ENCODE peak calls at places on chromosomes 4 and X, in ten cellular contexts. One of them, this sample, is unnamed.

GRCh38 chr4:150355404-150355803 is 226.5 kb upstream of the MAB21L2 start:
- DNase-seq in erythroblast: no peak
- DNase-seq in stimulated activated CD4-positive, alpha-beta T cell treated with anti-CD3 and anti-CD28 coated beads, TNF-alpha, amount 100 ng/mL, for 48 hours: no peak
- DNase-seq in fibroblast of mammary gland: no peak
- DNase-seq in nephron progenitor cell: no peak
- DNase-seq in activated CD8-positive, alpha-beta memory T cell treated with anti-CD3 and anti-CD28 coated beads for 4 hours: no peak
- DNase-seq in D341Med: no peak
- DNase-seq in activated CD8-positive, alpha-beta T cell treated with anti-CD3 and anti-CD28 coated beads for 36 hours: no peak
- DNase-seq in thoracic aorta: no peak
- DNase-seq in fibroblast of pulmonary artery: no peak
- DNase-seq in this sample: no peak

GRCh38 chr4:163273203-163273602 is 59.2 kb downstream of the NPY1R start:
- DNase-seq in stimulated activated CD4-positive, alpha-beta T cell treated with anti-CD3 and anti-CD28 coated beads, TNF-alpha, amount 100 ng/mL, for 48 hours: no peak
- DNase-seq in D341Med: no peak
- DNase-seq in fibroblast of mammary gland: no peak
- DNase-seq in erythroblast: no peak
- DNase-seq in nephron progenitor cell: no peak
- DNase-seq in thoracic aorta: no peak
- DNase-seq in fibroblast of pulmonary artery: no peak
- DNase-seq in activated CD8-positive, alpha-beta T cell treated with anti-CD3 and anti-CD28 coated beads for 36 hours: no peak
- DNase-seq in activated CD8-positive, alpha-beta memory T cell treated with anti-CD3 and anti-CD28 coated beads for 4 hours: no peak
- DNase-seq in this sample: no peak

GRCh38 chrX:30620980-30621716 is 32.1 kb upstream of the GK start:
- DNase-seq in thoracic aorta: no peak
- DNase-seq in stimulated activated CD4-positive, alpha-beta T cell treated with anti-CD3 and anti-CD28 coated beads, TNF-alpha, amount 100 ng/mL, for 48 hours: no peak
- DNase-seq in nephron progenitor cell: no peak
- DNase-seq in activated CD8-positive, alpha-beta memory T cell treated with anti-CD3 and anti-CD28 coated beads for 4 hours: no peak
- DNase-seq in erythroblast: peak
- DNase-seq in activated CD8-positive, alpha-beta T cell treated with anti-CD3 and anti-CD28 coated beads for 36 hours: no peak
- DNase-seq in fibroblast of pulmonary artery: peak
- DNase-seq in D341Med: no peak
- DNase-seq in fibroblast of mammary gland: peak
- DNase-seq in this sample: no peak

GRCh38 chr4:8648816-8649630 is 56.5 kb downstream of the CPZ start:
- DNase-seq in stimulated activated CD4-positive, alpha-beta T cell treated with anti-CD3 and anti-CD28 coated beads, TNF-alpha, amount 100 ng/mL, for 48 hours: no peak
- DNase-seq in thoracic aorta: no peak
- DNase-seq in fibroblast of mammary gland: no peak
- DNase-seq in erythroblast: no peak
- DNase-seq in fibroblast of pulmonary artery: no peak
- DNase-seq in nephron progenitor cell: no peak
- DNase-seq in D341Med: peak
- DNase-seq in activated CD8-positive, alpha-beta memory T cell treated with anti-CD3 and anti-CD28 coated beads for 4 hours: no peak
- DNase-seq in activated CD8-positive, alpha-beta T cell treated with anti-CD3 and anti-CD28 coated beads for 36 hours: no peak
- DNase-seq in this sample: peak

GRCh38 chr4:26839534-26839951 is 21.1 kb upstream of the STIM2 start:
- DNase-seq in nephron progenitor cell: no peak
- DNase-seq in stimulated activated CD4-positive, alpha-beta T cell treated with anti-CD3 and anti-CD28 coated beads, TNF-alpha, amount 100 ng/mL, for 48 hours: no peak
- DNase-seq in activated CD8-positive, alpha-beta memory T cell treated with anti-CD3 and anti-CD28 coated beads for 4 hours: no peak
- DNase-seq in thoracic aorta: no peak
- DNase-seq in fibroblast of pulmonary artery: peak
- DNase-seq in D341Med: peak
- DNase-seq in activated CD8-positive, alpha-beta T cell treated with anti-CD3 and anti-CD28 coated beads for 36 hours: no peak
- DNase-seq in erythroblast: no peak
- DNase-seq in fibroblast of mammary gland: peak
- DNase-seq in this sample: no peak

GRCh38 chr4:8917868-8918783 is 46.5 kb upstream of the HMX1 start:
- DNase-seq in fibroblast of pulmonary artery: peak
- DNase-seq in nephron progenitor cell: peak
- DNase-seq in stimulated activated CD4-positive, alpha-beta T cell treated with anti-CD3 and anti-CD28 coated beads, TNF-alpha, amount 100 ng/mL, for 48 hours: peak
- DNase-seq in D341Med: peak
- DNase-seq in activated CD8-positive, alpha-beta memory T cell treated with anti-CD3 and anti-CD28 coated beads for 4 hours: peak
- DNase-seq in erythroblast: peak
- DNase-seq in fibroblast of mammary gland: peak
- DNase-seq in activated CD8-positive, alpha-beta T cell treated with anti-CD3 and anti-CD28 coated beads for 36 hours: peak
- DNase-seq in thoracic aorta: no peak
- DNase-seq in this sample: peak

GRCh38 chr4:84529169-84529751 is 30.2 kb upstream of the NKX6-1 start:
- DNase-seq in nephron progenitor cell: peak
- DNase-seq in activated CD8-positive, alpha-beta T cell treated with anti-CD3 and anti-CD28 coated beads for 36 hours: no peak
- DNase-seq in fibroblast of pulmonary artery: peak
- DNase-seq in stimulated activated CD4-positive, alpha-beta T cell treated with anti-CD3 and anti-CD28 coated beads, TNF-alpha, amount 100 ng/mL, for 48 hours: no peak
- DNase-seq in thoracic aorta: no peak
- DNase-seq in D341Med: peak
- DNase-seq in erythroblast: peak
- DNase-seq in fibroblast of mammary gland: peak
- DNase-seq in activated CD8-positive, alpha-beta memory T cell treated with anti-CD3 and anti-CD28 coated beads for 4 hours: no peak
- DNase-seq in this sample: no peak

GRCh38 chr4:52641853-52642563 is 17.1 kb downstream of the USP46 start:
- DNase-seq in nephron progenitor cell: no peak
- DNase-seq in fibroblast of mammary gland: peak
- DNase-seq in erythroblast: no peak
- DNase-seq in stimulated activated CD4-positive, alpha-beta T cell treated with anti-CD3 and anti-CD28 coated beads, TNF-alpha, amount 100 ng/mL, for 48 hours: no peak
- DNase-seq in D341Med: no peak
- DNase-seq in activated CD8-positive, alpha-beta memory T cell treated with anti-CD3 and anti-CD28 coated beads for 4 hours: no peak
- DNase-seq in activated CD8-positive, alpha-beta T cell treated with anti-CD3 and anti-CD28 coated beads for 36 hours: no peak
- DNase-seq in fibroblast of pulmonary artery: peak
- DNase-seq in thoracic aorta: no peak
- DNase-seq in this sample: no peak

GRCh38 chr4:41146716-41147506 is 67.4 kb downstream of the APBB2 start:
- DNase-seq in thoracic aorta: no peak
- DNase-seq in activated CD8-positive, alpha-beta memory T cell treated with anti-CD3 and anti-CD28 coated beads for 4 hours: no peak
- DNase-seq in activated CD8-positive, alpha-beta T cell treated with anti-CD3 and anti-CD28 coated beads for 36 hours: no peak
- DNase-seq in stimulated activated CD4-positive, alpha-beta T cell treated with anti-CD3 and anti-CD28 coated beads, TNF-alpha, amount 100 ng/mL, for 48 hours: no peak
- DNase-seq in nephron progenitor cell: no peak
- DNase-seq in fibroblast of mammary gland: peak
- DNase-seq in D341Med: no peak
- DNase-seq in erythroblast: no peak
- DNase-seq in fibroblast of pulmonary artery: peak
- DNase-seq in this sample: no peak

GRCh38 chr4:56817840-56818491 is 3.5 kb downstream of the SPINK2 start:
- DNase-seq in activated CD8-positive, alpha-beta T cell treated with anti-CD3 and anti-CD28 coated beads for 36 hours: peak
- DNase-seq in fibroblast of mammary gland: no peak
- DNase-seq in nephron progenitor cell: no peak
- DNase-seq in D341Med: no peak
- DNase-seq in fibroblast of pulmonary artery: no peak
- DNase-seq in thoracic aorta: no peak
- DNase-seq in activated CD8-positive, alpha-beta memory T cell treated with anti-CD3 and anti-CD28 coated beads for 4 hours: no peak
- DNase-seq in erythroblast: no peak
- DNase-seq in stimulated activated CD4-positive, alpha-beta T cell treated with anti-CD3 and anti-CD28 coated beads, TNF-alpha, amount 100 ng/mL, for 48 hours: peak
- DNase-seq in this sample: no peak

GRCh38 chr4:66688674-66689073 is 856.6 kb downstream of the CENPC start:
- DNase-seq in activated CD8-positive, alpha-beta memory T cell treated with anti-CD3 and anti-CD28 coated beads for 4 hours: no peak
- DNase-seq in stimulated activated CD4-positive, alpha-beta T cell treated with anti-CD3 and anti-CD28 coated beads, TNF-alpha, amount 100 ng/mL, for 48 hours: no peak
- DNase-seq in D341Med: peak
- DNase-seq in fibroblast of pulmonary artery: peak
- DNase-seq in thoracic aorta: no peak
- DNase-seq in erythroblast: peak
- DNase-seq in fibroblast of mammary gland: peak
- DNase-seq in activated CD8-positive, alpha-beta T cell treated with anti-CD3 and anti-CD28 coated beads for 36 hours: no peak
- DNase-seq in nephron progenitor cell: no peak
- DNase-seq in this sample: no peak

GRCh38 chr4:40301592-40301991 is 33.5 kb upstream of the CHRNA9 start:
- DNase-seq in activated CD8-positive, alpha-beta memory T cell treated with anti-CD3 and anti-CD28 coated beads for 4 hours: no peak
- DNase-seq in erythroblast: no peak
- DNase-seq in D341Med: no peak
- DNase-seq in thoracic aorta: no peak
- DNase-seq in nephron progenitor cell: no peak
- DNase-seq in stimulated activated CD4-positive, alpha-beta T cell treated with anti-CD3 and anti-CD28 coated beads, TNF-alpha, amount 100 ng/mL, for 48 hours: no peak
- DNase-seq in fibroblast of pulmonary artery: no peak
- DNase-seq in fibroblast of mammary gland: no peak
- DNase-seq in activated CD8-positive, alpha-beta T cell treated with anti-CD3 and anti-CD28 coated beads for 36 hours: peak
- DNase-seq in this sample: peak

GRCh38 chr4:150106886-150107285 is 28.6 kb downstream of the DCLK2 start:
- DNase-seq in activated CD8-positive, alpha-beta memory T cell treated with anti-CD3 and anti-CD28 coated beads for 4 hours: no peak
- DNase-seq in fibroblast of mammary gland: no peak
- DNase-seq in stimulated activated CD4-positive, alpha-beta T cell treated with anti-CD3 and anti-CD28 coated beads, TNF-alpha, amount 100 ng/mL, for 48 hours: no peak
- DNase-seq in D341Med: no peak
- DNase-seq in erythroblast: no peak
- DNase-seq in nephron progenitor cell: no peak
- DNase-seq in thoracic aorta: no peak
- DNase-seq in activated CD8-positive, alpha-beta T cell treated with anti-CD3 and anti-CD28 coated beads for 36 hours: no peak
- DNase-seq in fibroblast of pulmonary artery: no peak
- DNase-seq in this sample: no peak

GRCh38 chr4:5708171-5708828 is at the start of gene EVC2:
- DNase-seq in erythroblast: no peak
- DNase-seq in thoracic aorta: no peak
- DNase-seq in nephron progenitor cell: peak
- DNase-seq in fibroblast of pulmonary artery: peak
- DNase-seq in activated CD8-positive, alpha-beta memory T cell treated with anti-CD3 and anti-CD28 coated beads for 4 hours: no peak
- DNase-seq in fibroblast of mammary gland: peak
- DNase-seq in activated CD8-positive, alpha-beta T cell treated with anti-CD3 and anti-CD28 coated beads for 36 hours: peak
- DNase-seq in D341Med: no peak
- DNase-seq in stimulated activated CD4-positive, alpha-beta T cell treated with anti-CD3 and anti-CD28 coated beads, TNF-alpha, amount 100 ng/mL, for 48 hours: no peak
- DNase-seq in this sample: peak

GRCh38 chrX:136662104-136662503 is 14.1 kb downstream of the CD40LG start:
- DNase-seq in activated CD8-positive, alpha-beta T cell treated with anti-CD3 and anti-CD28 coated beads for 36 hours: no peak
- DNase-seq in fibroblast of pulmonary artery: no peak
- DNase-seq in D341Med: no peak
- DNase-seq in thoracic aorta: no peak
- DNase-seq in fibroblast of mammary gland: no peak
- DNase-seq in nephron progenitor cell: no peak
- DNase-seq in activated CD8-positive, alpha-beta memory T cell treated with anti-CD3 and anti-CD28 coated beads for 4 hours: no peak
- DNase-seq in erythroblast: no peak
- DNase-seq in stimulated activated CD4-positive, alpha-beta T cell treated with anti-CD3 and anti-CD28 coated beads, TNF-alpha, amount 100 ng/mL, for 48 hours: no peak
- DNase-seq in this sample: no peak

GRCh38 chr4:67087897-67088296 is 457.4 kb downstream of the CENPC start:
- DNase-seq in thoracic aorta: no peak
- DNase-seq in activated CD8-positive, alpha-beta memory T cell treated with anti-CD3 and anti-CD28 coated beads for 4 hours: no peak
- DNase-seq in nephron progenitor cell: peak
- DNase-seq in erythroblast: peak
- DNase-seq in fibroblast of mammary gland: peak
- DNase-seq in fibroblast of pulmonary artery: peak
- DNase-seq in D341Med: peak
- DNase-seq in activated CD8-positive, alpha-beta T cell treated with anti-CD3 and anti-CD28 coated beads for 36 hours: peak
- DNase-seq in stimulated activated CD4-positive, alpha-beta T cell treated with anti-CD3 and anti-CD28 coated beads, TNF-alpha, amount 100 ng/mL, for 48 hours: peak
- DNase-seq in this sample: no peak

GRCh38 chr4:168757500-168757899 is 252.6 kb downstream of the CBR4 start:
- DNase-seq in thoracic aorta: no peak
- DNase-seq in fibroblast of pulmonary artery: no peak
- DNase-seq in activated CD8-positive, alpha-beta memory T cell treated with anti-CD3 and anti-CD28 coated beads for 4 hours: no peak
- DNase-seq in stimulated activated CD4-positive, alpha-beta T cell treated with anti-CD3 and anti-CD28 coated beads, TNF-alpha, amount 100 ng/mL, for 48 hours: no peak
- DNase-seq in D341Med: no peak
- DNase-seq in fibroblast of mammary gland: no peak
- DNase-seq in nephron progenitor cell: no peak
- DNase-seq in activated CD8-positive, alpha-beta T cell treated with anti-CD3 and anti-CD28 coated beads for 36 hours: no peak
- DNase-seq in erythroblast: no peak
- DNase-seq in this sample: no peak

GRCh38 chr4:1683371-1683902 is 676 bp downstream of the FAM53A start:
- DNase-seq in fibroblast of pulmonary artery: peak
- DNase-seq in nephron progenitor cell: no peak
- DNase-seq in fibroblast of mammary gland: peak
- DNase-seq in thoracic aorta: no peak
- DNase-seq in activated CD8-positive, alpha-beta T cell treated with anti-CD3 and anti-CD28 coated beads for 36 hours: peak
- DNase-seq in activated CD8-positive, alpha-beta memory T cell treated with anti-CD3 and anti-CD28 coated beads for 4 hours: no peak
- DNase-seq in erythroblast: peak
- DNase-seq in D341Med: no peak
- DNase-seq in stimulated activated CD4-positive, alpha-beta T cell treated with anti-CD3 and anti-CD28 coated beads, TNF-alpha, amount 100 ng/mL, for 48 hours: peak
- DNase-seq in this sample: peak

GRCh38 chrX:112768563-112768962 is 72.1 kb downstream of the AMOT start:
- DNase-seq in erythroblast: no peak
- DNase-seq in activated CD8-positive, alpha-beta T cell treated with anti-CD3 and anti-CD28 coated beads for 36 hours: no peak
- DNase-seq in D341Med: no peak
- DNase-seq in fibroblast of pulmonary artery: no peak
- DNase-seq in fibroblast of mammary gland: no peak
- DNase-seq in stimulated activated CD4-positive, alpha-beta T cell treated with anti-CD3 and anti-CD28 coated beads, TNF-alpha, amount 100 ng/mL, for 48 hours: no peak
- DNase-seq in activated CD8-positive, alpha-beta memory T cell treated with anti-CD3 and anti-CD28 coated beads for 4 hours: no peak
- DNase-seq in thoracic aorta: no peak
- DNase-seq in nephron progenitor cell: no peak
- DNase-seq in this sample: no peak

GRCh38 chr4:52199574-52200338 is 148.7 kb downstream of the SPATA18 start:
- DNase-seq in activated CD8-positive, alpha-beta T cell treated with anti-CD3 and anti-CD28 coated beads for 36 hours: no peak
- DNase-seq in fibroblast of pulmonary artery: peak
- DNase-seq in thoracic aorta: no peak
- DNase-seq in activated CD8-positive, alpha-beta memory T cell treated with anti-CD3 and anti-CD28 coated beads for 4 hours: no peak
- DNase-seq in erythroblast: no peak
- DNase-seq in stimulated activated CD4-positive, alpha-beta T cell treated with anti-CD3 and anti-CD28 coated beads, TNF-alpha, amount 100 ng/mL, for 48 hours: no peak
- DNase-seq in nephron progenitor cell: no peak
- DNase-seq in D341Med: no peak
- DNase-seq in fibroblast of mammary gland: peak
- DNase-seq in this sample: no peak

GRCh38 chr4:157075811-157076577 is at the start of gene GLRB:
- DNase-seq in activated CD8-positive, alpha-beta T cell treated with anti-CD3 and anti-CD28 coated beads for 36 hours: no peak
- DNase-seq in thoracic aorta: no peak
- DNase-seq in erythroblast: peak
- DNase-seq in fibroblast of mammary gland: no peak
- DNase-seq in stimulated activated CD4-positive, alpha-beta T cell treated with anti-CD3 and anti-CD28 coated beads, TNF-alpha, amount 100 ng/mL, for 48 hours: no peak
- DNase-seq in D341Med: peak
- DNase-seq in activated CD8-positive, alpha-beta memory T cell treated with anti-CD3 and anti-CD28 coated beads for 4 hours: no peak
- DNase-seq in nephron progenitor cell: peak
- DNase-seq in fibroblast of pulmonary artery: peak
- DNase-seq in this sample: peak

GRCh38 chrX:39935414-39936064 is 162.2 kb downstream of the BCOR start:
- DNase-seq in stimulated activated CD4-positive, alpha-beta T cell treated with anti-CD3 and anti-CD28 coated beads, TNF-alpha, amount 100 ng/mL, for 48 hours: no peak
- DNase-seq in fibroblast of mammary gland: no peak
- DNase-seq in erythroblast: no peak
- DNase-seq in thoracic aorta: no peak
- DNase-seq in D341Med: no peak
- DNase-seq in activated CD8-positive, alpha-beta T cell treated with anti-CD3 and anti-CD28 coated beads for 36 hours: no peak
- DNase-seq in nephron progenitor cell: no peak
- DNase-seq in activated CD8-positive, alpha-beta memory T cell treated with anti-CD3 and anti-CD28 coated beads for 4 hours: no peak
- DNase-seq in fibroblast of pulmonary artery: no peak
- DNase-seq in this sample: no peak

GRCh38 chrX:69412661-69413060 is 91.5 kb upstream of the NALF2 start:
- DNase-seq in erythroblast: no peak
- DNase-seq in fibroblast of mammary gland: no peak
- DNase-seq in stimulated activated CD4-positive, alpha-beta T cell treated with anti-CD3 and anti-CD28 coated beads, TNF-alpha, amount 100 ng/mL, for 48 hours: no peak
- DNase-seq in fibroblast of pulmonary artery: no peak
- DNase-seq in activated CD8-positive, alpha-beta memory T cell treated with anti-CD3 and anti-CD28 coated beads for 4 hours: no peak
- DNase-seq in activated CD8-positive, alpha-beta T cell treated with anti-CD3 and anti-CD28 coated beads for 36 hours: no peak
- DNase-seq in thoracic aorta: no peak
- DNase-seq in nephron progenitor cell: no peak
- DNase-seq in D341Med: no peak
- DNase-seq in this sample: no peak

GRCh38 chr4:102076622-102077021 is 268.7 kb downstream of the SLC39A8 start:
- DNase-seq in activated CD8-positive, alpha-beta memory T cell treated with anti-CD3 and anti-CD28 coated beads for 4 hours: no peak
- DNase-seq in thoracic aorta: no peak
- DNase-seq in erythroblast: no peak
- DNase-seq in D341Med: no peak
- DNase-seq in activated CD8-positive, alpha-beta T cell treated with anti-CD3 and anti-CD28 coated beads for 36 hours: no peak
- DNase-seq in nephron progenitor cell: no peak
- DNase-seq in stimulated activated CD4-positive, alpha-beta T cell treated with anti-CD3 and anti-CD28 coated beads, TNF-alpha, amount 100 ng/mL, for 48 hours: no peak
- DNase-seq in fibroblast of pulmonary artery: no peak
- DNase-seq in fibroblast of mammary gland: no peak
- DNase-seq in this sample: no peak

GRCh38 chrX:123968383-123969050 is 7.0 kb downstream of the STAG2 start:
- DNase-seq in erythroblast: no peak
- DNase-seq in fibroblast of pulmonary artery: no peak
- DNase-seq in nephron progenitor cell: no peak
- DNase-seq in thoracic aorta: no peak
- DNase-seq in D341Med: peak
- DNase-seq in stimulated activated CD4-positive, alpha-beta T cell treated with anti-CD3 and anti-CD28 coated beads, TNF-alpha, amount 100 ng/mL, for 48 hours: no peak
- DNase-seq in fibroblast of mammary gland: no peak
- DNase-seq in activated CD8-positive, alpha-beta memory T cell treated with anti-CD3 and anti-CD28 coated beads for 4 hours: no peak
- DNase-seq in activated CD8-positive, alpha-beta T cell treated with anti-CD3 and anti-CD28 coated beads for 36 hours: no peak
- DNase-seq in this sample: no peak

GRCh38 chr4:75845992-75846391 is 56.3 kb downstream of the PPEF2 start:
- DNase-seq in stimulated activated CD4-positive, alpha-beta T cell treated with anti-CD3 and anti-CD28 coated beads, TNF-alpha, amount 100 ng/mL, for 48 hours: no peak
- DNase-seq in nephron progenitor cell: no peak
- DNase-seq in activated CD8-positive, alpha-beta T cell treated with anti-CD3 and anti-CD28 coated beads for 36 hours: no peak
- DNase-seq in erythroblast: no peak
- DNase-seq in activated CD8-positive, alpha-beta memory T cell treated with anti-CD3 and anti-CD28 coated beads for 4 hours: no peak
- DNase-seq in fibroblast of pulmonary artery: no peak
- DNase-seq in thoracic aorta: no peak
- DNase-seq in D341Med: no peak
- DNase-seq in fibroblast of mammary gland: peak
- DNase-seq in this sample: no peak

GRCh38 chrX:119622356-119623232 is 16.4 kb upstream of the NKRF start:
- DNase-seq in erythroblast: no peak
- DNase-seq in D341Med: no peak
- DNase-seq in activated CD8-positive, alpha-beta T cell treated with anti-CD3 and anti-CD28 coated beads for 36 hours: no peak
- DNase-seq in fibroblast of pulmonary artery: peak
- DNase-seq in activated CD8-positive, alpha-beta memory T cell treated with anti-CD3 and anti-CD28 coated beads for 4 hours: no peak
- DNase-seq in fibroblast of mammary gland: peak
- DNase-seq in thoracic aorta: no peak
- DNase-seq in nephron progenitor cell: no peak
- DNase-seq in stimulated activated CD4-positive, alpha-beta T cell treated with anti-CD3 and anti-CD28 coated beads, TNF-alpha, amount 100 ng/mL, for 48 hours: no peak
- DNase-seq in this sample: peak